ENCODE peak calls at places on chromosome 13, in nine cellular contexts. Q is AG04449; J is astrocyte; I is foreskin fibroblast; O is GM06990; T is CD8-positive, alpha-beta T cell; Y is cardiac muscle cell; C is tibial artery; L is fibroblast of lung. S is an unnamed sample.

GRCh38 chr13:74755065-74755464 is 620.9 kb upstream of the KLF12 start:
- DNase-seq in I (no peak), Q (no peak), L (no peak), Y (no peak), J (no peak), O (no peak), T (no peak), C (no peak), S (no peak)

GRCh38 chr13:79867248-79867647 is 386.3 kb downstream of the NDFIP2 start:
- DNase-seq in I (no peak), Q (peak), Y (peak), T (no peak), O (no peak), J (peak), L (peak), C (no peak), S (no peak)

GRCh38 chr13:27130223-27131015 is 41.2 kb downstream of the USP12 start:
- DNase-seq in O (no peak), J (peak), L (peak), C (no peak), T (no peak), Y (peak), I (peak), Q (no peak), S (no peak)

GRCh38 chr13:59774511-59774911 is 389.2 kb downstream of the DIAPH3 start:
- DNase-seq in O (no peak), C (no peak), L (peak), Q (peak), Y (peak), I (peak), J (peak), T (no peak), S (no peak)

GRCh38 chr13:86383151-86383550 is 583.9 kb upstream of the SLITRK6 start:
- DNase-seq in Q (no peak), L (no peak), Y (no peak), I (no peak), J (no peak), C (no peak), T (no peak), O (no peak), S (no peak)

GRCh38 chr13:26653310-26653709 is 95.8 kb downstream of the WASF3 start:
- DNase-seq in Q (peak), C (no peak), I (peak), Y (peak), O (no peak), T (no peak), L (peak), J (no peak), S (no peak)

GRCh38 chr13:42078113-42078769 is 29.8 kb downstream of the DGKH start:
- DNase-seq in I (no peak), C (no peak), O (no peak), Y (no peak), J (no peak), L (no peak), Q (no peak), T (no peak), S (peak)

GRCh38 chr13:59673301-59673700 is 490.4 kb downstream of the DIAPH3 start:
- DNase-seq in Y (peak), J (peak), C (no peak), L (peak), I (no peak), T (no peak), O (no peak), Q (no peak), S (no peak)

GRCh38 chr13:110506396-110506795 is 55.1 kb downstream of the RAB20 start:
- DNase-seq in T (no peak), Q (no peak), O (no peak), C (no peak), I (no peak), J (no peak), L (no peak), Y (no peak), S (no peak)

DNA sequence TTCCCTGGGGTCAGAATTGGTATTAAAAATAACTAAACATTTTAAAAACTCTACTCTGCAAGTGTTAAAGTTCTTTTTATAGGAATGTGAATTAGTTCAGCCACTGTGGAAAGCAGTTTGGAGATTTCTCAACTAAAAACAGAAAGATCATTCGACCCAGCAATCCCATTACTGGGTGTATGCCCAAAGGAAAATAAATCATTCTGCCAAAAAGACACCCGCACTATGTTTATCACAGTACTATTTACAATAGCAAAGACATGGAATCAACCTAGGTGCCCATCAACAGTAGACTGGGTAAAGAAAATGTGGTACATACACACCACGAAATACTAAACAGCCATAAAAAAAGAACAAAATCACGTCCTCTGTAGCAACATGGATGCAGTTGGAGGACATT is 657 bp upstream of the THSD1 start:
- DNase-seq in J (no peak), O (no peak), T (no peak), L (no peak), Y (no peak), I (no peak), Q (no peak), C (no peak), S (no peak)
- H3K4me3 ChIP-seq in J (peak), O (no peak), T (no peak), L (no peak), Y (no peak), I (peak), Q (peak), C (peak), S (no peak)

GRCh38 chr13:24626449-24626848 is 53.8 kb upstream of the ATP12A start:
- DNase-seq in Y (no peak), T (peak), J (no peak), L (no peak), O (no peak), Q (no peak), C (no peak), I (no peak), S (no peak)

GRCh38 chr13:24627864-24628418 is 52.3 kb upstream of the ATP12A start:
- DNase-seq in Y (no peak), C (no peak), J (no peak), I (no peak), Q (no peak), T (no peak), L (no peak), O (no peak), S (no peak)

GRCh38 chr13:24625324-24625723 is 54.9 kb upstream of the ATP12A start:
- DNase-seq in L (no peak), J (no peak), C (no peak), I (no peak), T (no peak), Q (no peak), Y (peak), O (peak), S (no peak)

GRCh38 chr13:24625870-24626419 is 54.3 kb upstream of the ATP12A start:
- DNase-seq in J (no peak), I (no peak), C (no peak), Q (no peak), T (no peak), Y (no peak), O (no peak), L (no peak), S (no peak)

DNA sequence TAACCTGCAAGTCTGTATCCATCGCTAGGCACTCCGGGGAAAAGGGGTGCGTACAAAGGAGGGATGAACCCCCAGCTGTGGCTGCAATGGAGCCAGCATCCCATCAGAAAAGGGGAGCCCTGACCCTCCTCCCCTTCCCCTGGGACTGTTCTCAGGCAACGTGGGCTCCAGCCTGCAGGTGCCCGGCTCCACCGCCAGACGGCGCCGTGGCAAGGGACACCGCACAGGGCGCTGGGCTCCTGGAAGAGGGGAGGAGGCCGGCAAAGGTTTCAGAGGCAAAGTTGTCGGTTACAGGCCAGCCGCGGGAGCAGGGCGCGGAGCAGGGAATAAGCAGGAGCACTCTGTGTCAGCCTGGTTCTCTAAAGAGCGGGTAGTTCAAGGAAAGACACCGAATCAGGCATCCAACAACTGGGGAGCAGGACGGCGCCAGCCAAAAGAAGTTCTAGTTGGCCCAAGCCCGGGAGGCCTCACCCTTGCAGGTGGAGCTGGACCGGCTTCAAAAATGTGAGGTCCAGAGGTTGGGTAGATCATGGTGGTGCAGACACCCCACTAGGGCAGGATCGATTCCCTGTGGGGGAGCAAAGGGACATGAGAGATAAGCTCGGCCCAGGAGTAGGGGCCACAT is 53.0 kb upstream of the ATP12A start:
- DNase-seq in L (no peak), O (no peak), T (no peak), I (no peak), J (no peak), C (no peak), Q (no peak), Y (peak), S (peak)
- TF ChIP-seq CTCF in L (peak), O (no peak), T (no peak), I (peak), J (peak), C (peak), Q (peak), Y (peak), S (peak)

GRCh38 chr13:76884167-76884566 is 2.0 kb downstream of the KCTD12 start:
- DNase-seq in J (no peak), T (no peak), Y (peak), L (peak), O (peak), I (peak), Q (no peak), C (peak), S (peak)
- H3K4me3 ChIP-seq in J (peak), T (no peak), Y (peak), L (peak), O (peak), I (peak), Q (no peak), C (peak), S (peak)

GRCh38 chr13:38863536-38863935 is 127.1 kb downstream of the STOML3 start:
- DNase-seq in J (no peak), O (no peak), I (no peak), Y (no peak), T (no peak), C (no peak), L (no peak), Q (no peak), S (no peak)
- TF ChIP-seq CTCF in J (no peak), O (no peak), I (no peak), Y (no peak), T (no peak), C (no peak), L (no peak), Q (no peak), S (no peak)

DNA sequence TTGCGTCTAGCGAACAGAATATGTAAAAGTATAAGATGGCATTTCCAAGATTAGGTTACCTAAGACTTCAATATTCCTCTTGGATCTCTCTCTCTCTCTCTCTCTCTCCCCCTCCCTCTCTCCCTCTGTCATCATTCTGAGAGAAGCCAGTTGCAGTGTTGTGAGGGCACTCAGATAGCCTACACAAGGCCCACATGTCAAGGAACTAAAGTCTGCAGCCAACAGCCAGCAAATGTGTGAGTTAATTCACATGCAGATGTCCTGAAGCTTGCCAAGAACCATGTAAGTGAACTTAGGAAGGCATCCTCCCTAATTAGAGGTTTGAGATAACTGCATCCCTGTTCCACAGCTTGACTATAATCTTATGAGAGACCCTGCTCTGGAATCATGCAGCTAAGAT is 822.9 kb upstream of the PRR20A start:
- DNase-seq in I (no peak), Y (no peak), O (no peak), L (no peak), Q (no peak), T (no peak), J (no peak), C (no peak), S (no peak)
- H3K4me3 ChIP-seq in I (no peak), Y (no peak), O (no peak), L (no peak), Q (no peak), T (no peak), J (no peak), C (no peak), S (no peak)

GRCh38 chr13:41053384-41053826 is 7.9 kb upstream of the WBP4 start:
- DNase-seq in J (no peak), O (peak), Q (no peak), I (peak), T (no peak), L (no peak), C (peak), Y (peak), S (no peak)

GRCh38 chr13:41054212-41054877 is 7.0 kb upstream of the WBP4 start:
- DNase-seq in I (peak), O (peak), L (peak), J (peak), Q (no peak), C (no peak), Y (peak), T (no peak), S (peak)

GRCh38 chr13:41056194-41056593 is 5.1 kb upstream of the WBP4 start:
- DNase-seq in O (no peak), C (no peak), L (no peak), Y (no peak), J (no peak), I (no peak), Q (no peak), T (no peak), S (no peak)

GRCh38 chr13:41056996-41057711 is 4.2 kb upstream of the WBP4 start:
- DNase-seq in T (no peak), L (no peak), Y (no peak), O (no peak), I (no peak), C (no peak), J (no peak), Q (no peak), S (no peak)

GRCh38 chr13:41054919-41055619 is 6.2 kb upstream of the WBP4 start:
- DNase-seq in C (no peak), T (no peak), O (no peak), I (no peak), J (no peak), L (no peak), Y (no peak), Q (no peak), S (no peak)
- TF ChIP-seq CTCF in C (no peak), T (no peak), O (peak), I (peak), J (peak), L (peak), Y (peak), Q (peak), S (peak)

GRCh38 chr13:97234236-97234635 is 12.1 kb downstream of the MBNL2 start:
- DNase-seq in O (no peak), Y (no peak), J (no peak), I (no peak), T (no peak), C (no peak), Q (no peak), L (no peak), S (no peak)
- H3K4me3 ChIP-seq in O (no peak), Y (no peak), J (no peak), I (no peak), T (no peak), C (no peak), Q (no peak), L (no peak), S (no peak)

DNA sequence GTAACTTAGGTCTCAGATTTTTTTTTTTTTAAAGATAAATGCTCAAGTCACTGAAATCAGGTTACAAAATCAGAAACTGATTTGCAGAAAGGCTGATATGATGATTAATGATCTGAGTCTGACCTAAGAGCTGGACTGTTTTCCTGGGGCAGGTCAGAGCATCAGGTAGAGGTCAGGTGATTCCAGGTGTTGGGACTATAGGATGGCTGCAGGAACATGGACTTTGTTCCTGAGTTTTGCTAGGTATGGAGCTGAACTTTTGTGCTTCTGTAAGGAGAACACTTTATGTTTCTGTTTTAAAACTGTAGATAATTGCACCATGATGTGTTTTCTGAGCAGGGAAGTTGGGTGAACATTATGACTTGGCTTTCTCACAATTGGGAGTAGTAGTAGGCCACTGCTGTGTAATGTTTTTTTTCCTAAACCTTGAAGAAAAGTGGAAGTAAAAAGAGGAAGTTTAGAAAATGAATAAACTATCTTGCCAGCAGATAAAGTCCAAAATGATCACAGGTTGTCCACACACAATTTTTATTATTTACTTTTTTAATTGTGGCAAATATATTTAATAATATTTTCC is 297.2 kb downstream of the DCT start:
- DNase-seq in O (no peak), C (no peak), T (no peak), J (no peak), L (no peak), Y (no peak), I (no peak), Q (no peak), S (no peak)
- TF ChIP-seq CTCF in O (no peak), C (no peak), T (no peak), J (no peak), L (no peak), Y (no peak), I (no peak), Q (no peak), S (no peak)

GRCh38 chr13:99659234-99659633 is 158.0 kb downstream of the TM9SF2 start:
- DNase-seq in O (no peak), J (no peak), C (no peak), T (no peak), I (no peak), L (no peak), Q (no peak), Y (no peak), S (no peak)
- H3K4me3 ChIP-seq in O (no peak), J (no peak), C (no peak), T (no peak), I (no peak), L (no peak), Q (no peak), Y (no peak), S (no peak)